ENCODE peak calls at places on chromosomes 6 and 20, in eight cellular contexts. I, A, M, C, L, R, N and W are unnamed samples.

GRCh38 chr6:113843500-113844068 is 13.6 kb upstream of the MARCKS start:
- DNase-seq in I (no peak), A (no peak), M (no peak), C (no peak), L (no peak), R (no peak), N (no peak), W (no peak)

GRCh38 chr20:17969276-17969883 is 562 bp downstream of the MGME1 start:
- DNase-seq in I (no peak), A (peak; percentile 69), M (peak; percentile 70), C (peak; percentile 61), L (no peak), R (no peak), N (no peak), W (no peak)

GRCh38 chr6:56699066-56699654 is 56.5 kb upstream of the DST start:
- DNase-seq in I (peak; percentile 53), A (peak; percentile 37), M (no peak), C (no peak), L (no peak), R (no peak), N (no peak), W (no peak)

GRCh38 chr20:51661609-51662178 is 106.5 kb downstream of the ATP9A start:
- DNase-seq in I (peak; percentile 79), A (no peak), M (peak; percentile 68), C (no peak), L (no peak), R (peak; percentile 96), N (no peak), W (peak; percentile 70)

GRCh38 chr6:147641511-147641910 is 133.0 kb downstream of the SAMD5 start:
- DNase-seq in I (peak; percentile 30), A (no peak), M (no peak), C (no peak), L (no peak), R (no peak), N (no peak), W (no peak)

GRCh38 chr20:31934968-31935764 is 16.7 kb downstream of the PDRG1 start:
- DNase-seq in I (no peak), A (peak; percentile 32), M (no peak), C (no peak), L (no peak), R (no peak), N (no peak), W (no peak)

GRCh38 chr20:60791823-60792222 is 460.2 kb upstream of the CDH4 start:
- DNase-seq in I (no peak), A (no peak), M (no peak), C (no peak), L (no peak), R (no peak), N (no peak), W (no peak)

GRCh38 chr6:66277400-66277799 is 570.4 kb upstream of the EYS start:
- DNase-seq in I (no peak), A (no peak), M (no peak), C (no peak), L (no peak), R (no peak), N (no peak), W (no peak)

GRCh38 chr6:170048615-170049256 is 242.1 kb downstream of the DLL1 start:
- DNase-seq in I (peak; percentile 33), A (peak; percentile 97), M (no peak), C (peak; percentile 61), L (no peak), R (no peak), N (peak; percentile 42), W (no peak)

GRCh38 chr6:130758818-130759217 is 68.4 kb upstream of the SMLR1 start:
- DNase-seq in I (no peak), A (no peak), M (no peak), C (no peak), L (no peak), R (no peak), N (no peak), W (no peak)

GRCh38 chr20:46243707-46244628 is 64.3 kb downstream of the CDH22 start:
- DNase-seq in I (peak; percentile 4), A (peak; percentile 46), M (no peak), C (no peak), L (no peak), R (no peak), N (no peak), W (peak; percentile 70)

GRCh38 chr20:53809242-53809641 is 215.6 kb upstream of the ZNF217 start:
- DNase-seq in I (no peak), A (no peak), M (no peak), C (no peak), L (no peak), R (no peak), N (no peak), W (no peak)

GRCh38 chr20:52749938-52750337 is 222.2 kb upstream of the TSHZ2 start:
- DNase-seq in I (no peak), A (peak; percentile 6), M (no peak), C (no peak), L (no peak), R (no peak), N (no peak), W (no peak)

GRCh38 chr6:26607434-26608230 is 10.9 kb downstream of the ABT1 start:
- DNase-seq in I (peak; percentile 58), A (peak; percentile 76), M (peak; percentile 44), C (peak; percentile 73), L (no peak), R (peak; percentile 48), N (no peak), W (peak; percentile 27)

GRCh38 chr20:12570371-12570770 is 438.4 kb upstream of the SPTLC3 start:
- DNase-seq in I (no peak), A (peak; percentile 64), M (peak; percentile 17), C (no peak), L (no peak), R (no peak), N (no peak), W (no peak)

GRCh38 chr6:166007349-166008263 is 160.0 kb downstream of the TBXT start:
- DNase-seq in I (peak; percentile 88), A (no peak), M (no peak), C (peak; percentile 89), L (no peak), R (no peak), N (no peak), W (no peak)

GRCh38 chr6:125779924-125780539 is 10.7 kb upstream of the NCOA7 start:
- DNase-seq in I (peak; percentile 92), A (peak; percentile 93), M (peak; percentile 75), C (peak; percentile 89), L (peak; percentile 92), R (peak; percentile 83), N (peak; percentile 89), W (peak; percentile 38)

GRCh38 chr6:125784365-125784764 is 6.4 kb upstream of the NCOA7 start:
- DNase-seq in I (peak; percentile 66), A (no peak), M (no peak), C (no peak), L (no peak), R (no peak), N (no peak), W (no peak)

GRCh38 chr6:125781307-125781868 is 9.4 kb upstream of the NCOA7 start:
- DNase-seq in I (peak; percentile 47), A (no peak), M (no peak), C (peak; percentile 56), L (no peak), R (no peak), N (no peak), W (no peak)

DNA sequence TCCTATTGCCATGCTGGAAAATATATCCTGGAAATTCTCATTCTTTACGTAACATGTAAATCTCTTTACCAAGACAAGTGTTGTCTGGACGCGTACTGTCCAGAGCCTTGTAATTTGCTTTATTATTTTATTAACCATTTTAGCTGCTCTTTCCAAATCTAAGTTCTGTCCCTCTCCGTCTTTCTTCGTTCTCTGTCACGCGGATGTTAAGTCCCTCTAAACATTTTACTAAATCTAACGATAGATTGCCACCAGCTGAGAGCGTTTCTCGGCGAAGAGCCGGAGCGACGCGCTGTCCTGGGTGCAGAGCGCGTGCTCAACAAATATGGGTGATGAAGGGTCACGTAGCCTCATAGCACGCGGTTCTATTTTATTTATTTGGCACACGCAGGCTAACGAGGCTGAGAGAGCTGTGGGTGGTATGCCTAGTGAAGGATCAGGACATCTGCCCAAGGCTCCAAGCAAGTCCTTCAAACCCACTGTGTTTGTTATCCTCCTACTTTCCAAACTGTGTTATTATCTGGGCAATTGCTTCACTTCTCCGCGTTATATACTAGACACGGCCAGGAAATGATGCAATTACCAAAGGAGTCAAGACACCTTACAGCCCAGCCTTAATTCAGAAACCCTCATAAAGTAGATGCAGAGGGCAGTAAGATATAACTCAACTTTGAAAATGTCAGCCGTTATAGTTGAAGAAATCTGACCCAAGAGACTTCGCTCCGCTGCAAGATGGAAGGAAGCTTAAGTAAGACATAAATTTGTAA is 10.0 kb upstream of the NCOA7 start:
- DNase-seq in I (peak; percentile 78), A (peak; percentile 89), M (peak; percentile 28), C (peak; percentile 65), L (peak; percentile 81), R (peak; percentile 60), N (no peak), W (no peak)
- TF ChIP-seq POLR2A in I (peak; percentile 80), A (peak; percentile 87), M (peak; percentile 20), C (peak; percentile 40), L (peak; percentile 87), R (peak; percentile 91), N (peak; percentile 45), W (peak; percentile 12)

DNA sequence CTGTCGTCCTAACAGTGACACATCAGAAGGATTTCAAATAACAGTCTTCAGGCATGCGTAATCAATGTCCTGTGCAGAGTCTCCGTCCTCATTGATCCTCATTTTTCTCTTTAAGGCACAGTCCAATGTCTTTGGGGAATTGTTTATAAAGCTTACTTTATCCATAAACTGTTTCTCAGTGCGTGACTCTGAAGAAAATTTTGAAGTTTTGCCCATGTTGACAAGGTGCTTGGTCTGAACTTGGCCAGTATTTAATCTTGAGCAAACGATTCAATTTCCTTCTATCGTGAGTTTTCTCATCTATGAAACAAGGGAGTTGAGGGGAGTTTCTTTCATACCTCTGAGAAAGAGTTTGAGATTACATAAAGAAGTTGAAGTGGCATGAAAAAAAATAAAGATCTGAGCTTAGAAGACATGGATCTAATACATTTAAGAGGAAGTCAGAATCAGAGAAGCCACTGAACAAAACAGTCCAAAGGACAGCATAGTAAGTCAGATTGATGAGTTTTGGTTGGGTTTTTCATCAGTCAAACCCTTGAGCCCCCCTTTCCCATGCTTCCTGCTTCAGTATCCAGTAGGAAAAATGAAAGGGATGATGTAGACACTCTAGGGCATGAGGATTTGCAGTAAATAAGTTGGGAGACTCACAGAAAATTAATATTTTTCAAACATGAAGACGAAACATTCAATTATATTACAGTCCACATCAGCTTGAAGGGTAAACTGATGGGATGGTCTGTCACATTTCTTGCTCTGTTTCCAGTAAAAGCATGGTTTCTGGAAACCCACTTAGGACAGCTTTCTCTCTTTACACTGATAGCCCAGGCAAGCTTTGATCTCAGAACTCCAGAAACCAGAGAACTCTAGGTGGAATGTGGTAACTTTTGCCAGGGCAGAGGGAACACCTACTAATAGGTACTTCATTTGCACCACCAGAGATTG is 8.1 kb downstream of the EDN1 start:
- DNase-seq in I (no peak), A (no peak), M (no peak), C (no peak), L (no peak), R (no peak), N (no peak), W (no peak)
- TF ChIP-seq POLR2A in I (no peak), A (no peak), M (no peak), C (no peak), L (no peak), R (no peak), N (no peak), W (no peak)

GRCh38 chr6:96897396-96898240 is at the start of gene NDUFAF4:
- DNase-seq in I (peak; percentile 90), A (peak; percentile 96), M (peak; percentile 76), C (peak; percentile 98), L (peak; percentile 72), R (peak; percentile 90), N (peak; percentile 94), W (peak; percentile 73)
- TF ChIP-seq POLR2A in I (peak; percentile 77), A (peak; percentile 79), M (peak; percentile 46), C (peak; percentile 70), L (peak; percentile 77), R (peak; percentile 72), N (peak; percentile 37), W (peak; percentile 45)

GRCh38 chr6:32168807-32169206 is 4.4 kb downstream of the EGFL8 start:
- DNase-seq in I (peak; percentile 12), A (no peak), M (no peak), C (no peak), L (no peak), R (no peak), N (no peak), W (no peak)
- TF ChIP-seq POLR2A in I (no peak), A (no peak), M (no peak), C (no peak), L (no peak), R (no peak), N (no peak), W (no peak)